ENCODE peak calls at places on chromosomes 4 and X, in eight cellular contexts. F, O, U, T, Y, G, S and D are unnamed samples.

GRCh38 chr4:18318682-18319410 is 297.3 kb upstream of the LCORL start:
- DNase-seq in G (peak; percentile 18), Y (no peak), U (no peak), S (no peak), O (peak; percentile 2), F (no peak), T (no peak), D (no peak)

GRCh38 chrX:64642482-64642881 is 247.2 kb upstream of the MTMR8 start:
- DNase-seq in F (no peak), T (no peak), Y (no peak), S (no peak), U (no peak), O (no peak), G (no peak), D (no peak)

GRCh38 chrX:103503163-103503852 is 16.0 kb downstream of the RAB40A start:
- DNase-seq in Y (no peak), T (no peak), U (peak; percentile 63), G (no peak), S (no peak), O (peak; percentile 24), F (no peak), D (peak; percentile 5)

GRCh38 chrX:109966246-109966645 is 36.7 kb upstream of the TMEM164 start:
- DNase-seq in F (no peak), S (no peak), G (peak; percentile 24), U (peak; percentile 57), T (no peak), O (peak; percentile 52), Y (no peak), D (peak; percentile 84)

GRCh38 chrX:123184858-123185251 is 777 bp downstream of the GRIA3 start:
- DNase-seq in G (no peak), O (peak; percentile 10), S (no peak), U (peak; percentile 55), F (peak; percentile 84), Y (no peak), T (peak; percentile 6), D (no peak)

GRCh38 chr4:80183196-80184052 is 13.9 kb upstream of the PRDM8 start:
- DNase-seq in T (no peak), O (peak; percentile 26), G (no peak), Y (no peak), F (no peak), U (peak; percentile 66), S (peak; percentile 89), D (peak; percentile 20)

GRCh38 chrX:78105944-78106650 is 2.0 kb downstream of the PGK1 start:
- DNase-seq in U (no peak), O (no peak), T (no peak), S (no peak), F (no peak), G (no peak), Y (no peak), D (no peak)

GRCh38 chrX:135295238-135295943 is 13.9 kb upstream of the ETDC start:
- DNase-seq in O (peak; percentile 37), U (peak; percentile 55), S (no peak), G (peak; percentile 53), T (peak; percentile 40), Y (no peak), F (no peak), D (no peak)

GRCh38 chr4:138405439-138405838 is 163.3 kb upstream of the SLC7A11 start:
- DNase-seq in Y (no peak), T (no peak), G (no peak), F (no peak), U (peak; percentile 9), S (no peak), O (no peak), D (peak; percentile 50)

GRCh38 chr4:77159798-77160197 is 2.8 kb downstream of the CCNG2 start:
- DNase-seq in S (no peak), Y (no peak), U (no peak), T (no peak), G (no peak), F (no peak), O (no peak), D (no peak)

GRCh38 chr4:77167173-77167572 is 10.2 kb downstream of the CCNG2 start:
- DNase-seq in S (no peak), Y (no peak), O (no peak), T (no peak), U (no peak), G (no peak), F (no peak), D (no peak)

GRCh38 chr4:77158487-77158861 is 1.5 kb downstream of the CCNG2 start:
- DNase-seq in S (peak; percentile 84), T (no peak), O (peak; percentile 17), Y (no peak), G (no peak), F (no peak), U (peak; percentile 31), D (peak; percentile 47)

GRCh38 chr4:77167866-77168265 is 10.9 kb downstream of the CCNG2 start:
- DNase-seq in U (no peak), Y (no peak), S (no peak), T (no peak), F (no peak), G (no peak), O (no peak), D (no peak)

DNA sequence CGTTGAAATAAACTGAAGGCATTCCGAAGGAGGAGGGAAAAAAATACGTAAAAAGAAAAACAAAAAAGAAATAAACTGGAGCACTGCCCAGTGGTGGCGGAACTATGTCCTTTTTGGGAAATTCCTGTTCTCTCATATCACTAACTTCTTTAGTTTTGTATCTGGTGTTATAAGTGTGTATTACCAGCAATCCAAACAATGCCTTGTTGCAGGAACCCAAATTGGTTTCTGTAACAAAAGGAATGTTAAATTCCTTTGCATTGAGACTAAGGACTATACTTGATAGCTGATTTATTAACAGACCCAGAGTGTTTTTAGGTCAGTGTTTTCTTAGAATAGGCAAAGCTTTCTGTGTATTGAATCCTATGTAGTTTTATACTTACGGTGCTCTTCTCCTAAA is 6.6 kb downstream of the CCNG2 start:
- DNase-seq in O (no peak), S (no peak), T (no peak), U (no peak), G (no peak), Y (no peak), F (no peak), D (no peak)
- TF ChIP-seq CTCF in O (no peak), S (no peak), T (no peak), U (no peak), G (no peak), Y (no peak), F (no peak), D (no peak)

GRCh38 chrX:131827935-131828334 is 195.2 kb upstream of the STK26 start:
- DNase-seq in S (no peak), G (no peak), U (peak; percentile 31), T (no peak), Y (no peak), O (no peak), F (no peak), D (peak; percentile 30)
- TF ChIP-seq CTCF in S (no peak), G (no peak), U (no peak), T (peak; percentile 40), Y (no peak), O (peak; percentile 13), F (no peak), D (no peak)

GRCh38 chrX:84729809-84730208 is 227.6 kb upstream of the HDX start:
- DNase-seq in S (no peak), O (peak; percentile 52), U (peak; percentile 34), F (no peak), Y (no peak), T (peak; percentile 2), G (peak; percentile 51), D (peak; percentile 43)
- TF ChIP-seq CTCF in S (no peak), O (peak; percentile 92), U (peak; percentile 81), F (peak; percentile 69), Y (peak; percentile 67), T (peak; percentile 78), G (peak; percentile 82), D (peak; percentile 84)

GRCh38 chr4:67674098-67674497 is 26.9 kb downstream of the UBA6 start:
- DNase-seq in Y (no peak), F (no peak), G (no peak), U (no peak), T (no peak), O (no peak), S (no peak), D (no peak)
- TF ChIP-seq CTCF in Y (no peak), F (no peak), G (no peak), U (no peak), T (peak; percentile 35), O (no peak), S (no peak), D (no peak)

GRCh38 chr4:81913427-81913878 is 441.7 kb upstream of the RASGEF1B start:
- DNase-seq in F (no peak), G (peak; percentile 29), S (no peak), Y (no peak), T (peak; percentile 63), U (peak; percentile 2), O (peak; percentile 41), D (peak; percentile 80)
- TF ChIP-seq CTCF in F (peak; percentile 40), G (peak; percentile 34), S (no peak), Y (peak; percentile 37), T (peak; percentile 77), U (peak; percentile 41), O (peak; percentile 65), D (peak; percentile 56)

DNA sequence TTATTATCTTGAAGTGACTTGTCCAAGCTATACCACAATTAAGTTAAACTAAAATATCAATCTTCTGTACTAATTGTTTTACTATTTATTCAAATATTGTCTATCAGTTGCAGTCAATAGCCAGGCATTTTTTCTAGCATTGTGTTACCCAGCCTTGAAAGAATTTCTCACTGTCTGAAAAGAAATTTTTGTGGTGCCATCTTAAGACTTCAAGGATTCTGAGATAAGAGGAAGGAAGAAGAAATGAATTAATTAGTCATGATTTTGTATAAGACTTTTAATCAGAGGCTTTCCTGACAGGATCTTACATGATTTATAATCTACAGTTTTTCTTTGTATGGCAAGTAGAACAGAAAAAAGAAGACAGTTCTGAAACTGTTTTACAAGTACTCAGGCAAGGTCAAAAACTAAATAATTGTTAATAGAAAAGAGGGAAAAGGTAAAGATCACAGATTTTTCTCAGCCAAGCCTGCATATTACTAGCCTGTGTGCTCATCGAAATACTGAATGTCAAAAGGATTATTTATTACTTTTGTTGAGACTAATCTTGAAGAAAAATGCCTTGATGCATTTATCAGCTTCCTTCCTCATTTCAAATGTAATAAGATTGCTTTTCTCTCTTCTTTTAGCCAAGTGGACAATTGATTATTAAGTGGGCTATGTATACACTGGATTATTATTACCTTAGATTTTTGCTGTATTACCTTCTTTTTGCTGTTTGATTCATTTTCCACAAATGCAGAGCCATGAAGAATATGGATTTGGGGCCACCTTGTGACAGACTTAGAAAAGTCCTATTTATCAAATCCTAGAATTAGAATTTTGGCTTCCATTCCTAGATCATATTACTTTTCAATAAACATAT is 53.8 kb downstream of the CXCL1 start:
- DNase-seq in S (no peak), T (no peak), G (peak; percentile 74), Y (no peak), F (no peak), O (peak; percentile 75), U (peak; percentile 72), D (peak; percentile 69)
- TF ChIP-seq CTCF in S (no peak), T (peak; percentile 31), G (peak; percentile 29), Y (peak; percentile 40), F (peak; percentile 73), O (peak; percentile 60), U (peak; percentile 39), D (peak; percentile 53)